ENCODE peak calls at places on chromosomes 5 and 9, in seven cellular contexts. K is CD8-positive, alpha-beta T cell; W is transverse colon; I is sigmoid colon; J is dorsolateral prefrontal cortex; C is pancreas; E is PC-9. O is an unnamed sample. For H3K27me3, the result is how much of the 10 kb centered on the place peaks cover.

GRCh38 chr9:97386733-97387503 is 25.0 kb upstream of the TDRD7 start:
- DNase-seq in K (peak), W (peak), I (no peak), J (peak), C (peak), E (no peak), O (peak)

GRCh38 chr9:93010056-93010455 is 48.4 kb upstream of the SUSD3 start:
- DNase-seq in K (no peak), W (no peak), I (no peak), J (no peak), C (peak), E (no peak), O (no peak)

GRCh38 chr9:135146766-135147472 is 59.5 kb downstream of the OLFM1 start:
- DNase-seq in K (no peak), W (no peak), I (no peak), J (peak), C (no peak), E (no peak), O (no peak)

GRCh38 chr5:177370488-177371119 is 12.9 kb downstream of the RGS14 start:
- DNase-seq in K (peak), W (peak), I (peak), J (peak), C (peak), E (peak), O (peak)

GRCh38 chr9:26262431-26262830 is 584.2 kb upstream of the TUSC1 start:
- DNase-seq in K (no peak), W (no peak), I (no peak), J (no peak), C (no peak), E (no peak), O (no peak)

GRCh38 chr9:89427621-89428221 is 70.2 kb downstream of the SEMA4D start:
- DNase-seq in K (peak), W (no peak), I (no peak), J (no peak), C (no peak), E (no peak), O (no peak)

GRCh38 chr5:14464661-14465060 is 116.9 kb upstream of the OTULINL start:
- DNase-seq in K (no peak), W (no peak), I (no peak), J (no peak), C (no peak), E (no peak), O (no peak)

GRCh38 chr5:171647043-171647899 is 138.3 kb upstream of the SMIM23 start:
- DNase-seq in K (no peak), W (no peak), I (no peak), J (no peak), C (no peak), E (peak), O (no peak)

GRCh38 chr9:113309204-113309813 is 6.1 kb upstream of the RNF183 start:
- DNase-seq in K (peak), W (peak), I (no peak), J (no peak), C (no peak), E (peak), O (peak)

DNA sequence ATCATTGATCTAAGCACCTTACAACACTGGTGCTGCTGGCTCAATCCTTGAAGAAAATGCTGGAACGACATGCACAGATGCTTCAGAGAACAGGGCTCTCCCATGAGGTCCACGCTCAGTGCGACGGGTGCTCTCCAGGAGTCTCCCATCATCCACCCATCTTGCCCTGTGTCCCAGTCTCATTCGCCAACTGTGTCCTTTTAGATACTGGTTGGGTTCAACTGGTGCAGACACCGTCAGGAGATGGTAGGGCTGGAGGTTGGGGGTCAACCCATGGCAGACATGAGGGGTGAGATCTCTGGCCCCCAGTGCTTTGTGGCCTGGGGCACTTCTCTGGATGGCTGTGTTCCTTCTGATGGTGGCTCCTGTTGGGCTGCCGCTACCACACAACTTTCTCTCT is 1.6 kb upstream of the OBP2B start:
- DNase-seq in K (no peak), W (no peak), I (peak), J (no peak), C (no peak), E (no peak), O (no peak)
- TF ChIP-seq CTCF in K (no peak), W (no peak), I (no peak), J (no peak), C (no peak), E (no peak), O (no peak)

GRCh38 chr5:38885208-38885607 is 39.4 kb downstream of the OSMR start:
- DNase-seq in K (no peak), W (no peak), I (no peak), J (no peak), C (no peak), E (no peak), O (no peak)
- H3K27me3 ChIP-seq in K (under half), W (under half), I (under half), J (under half), C (under half), E (under half), O (under half)

GRCh38 chr5:67182406-67182805 is 14.2 kb downstream of the CD180 start:
- DNase-seq in K (no peak), W (no peak), I (peak), J (no peak), C (no peak), E (no peak), O (no peak)
- H3K27ac ChIP-seq in K (no peak), W (peak), I (no peak), J (peak), C (no peak), E (no peak), O (no peak)

DNA sequence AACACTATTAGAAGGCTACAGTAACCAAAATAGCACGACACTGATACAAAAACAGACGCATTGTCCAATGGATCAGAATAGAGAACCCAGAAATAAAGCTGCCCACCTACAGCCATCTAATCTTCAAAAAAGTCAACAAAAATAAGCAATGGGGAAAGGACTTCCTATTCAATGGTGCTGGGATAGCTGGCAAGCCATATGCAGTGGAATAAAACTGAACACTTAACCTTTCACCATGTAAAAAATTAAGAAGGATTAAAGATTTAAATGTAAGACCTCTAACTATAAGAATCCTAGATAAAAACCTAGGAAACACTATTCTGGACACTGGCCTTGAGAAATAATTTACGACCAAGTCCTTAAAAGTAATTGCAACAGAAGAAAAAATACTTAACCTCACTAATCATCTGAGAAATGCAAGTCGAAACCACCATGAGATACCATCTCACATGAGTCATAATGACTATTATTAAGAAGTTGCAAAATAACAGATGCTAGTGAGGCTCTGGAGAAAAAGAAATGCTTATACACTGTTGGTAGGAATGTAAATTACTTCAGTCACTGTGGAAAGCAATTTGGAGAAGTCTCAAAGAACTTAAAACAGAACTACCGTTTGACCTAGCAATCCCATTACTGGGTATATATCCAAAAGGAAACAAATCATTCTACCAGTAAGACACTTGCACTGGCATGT is 203.3 kb upstream of the CDH9 start:
- DNase-seq in K (no peak), W (no peak), I (no peak), J (no peak), C (no peak), E (peak), O (no peak)
- TF ChIP-seq CTCF in K (no peak), W (no peak), I (no peak), J (no peak), C (no peak), E (no peak), O (no peak)

DNA sequence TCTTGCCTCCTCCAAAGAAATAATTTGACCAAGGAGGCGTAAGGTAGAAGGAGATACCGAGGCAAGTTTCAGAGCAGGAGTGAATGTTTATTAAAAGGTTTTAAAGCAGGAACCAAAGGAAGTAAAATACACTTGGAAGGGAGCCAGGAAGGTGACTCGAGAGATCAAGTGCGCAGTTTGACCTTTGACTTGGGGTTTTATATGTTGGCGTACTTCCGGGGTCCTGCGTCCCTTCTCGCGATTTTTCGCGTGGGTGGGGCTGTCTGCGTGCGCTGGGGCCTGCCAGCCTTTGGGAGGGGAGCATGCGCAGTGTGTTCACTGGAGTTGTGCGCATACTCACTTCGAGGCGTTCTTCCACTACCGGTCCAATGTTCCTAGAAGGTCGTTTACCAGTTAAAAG is 166.0 kb upstream of the IRX2 start:
- DNase-seq in K (no peak), W (no peak), I (no peak), J (no peak), C (no peak), E (no peak), O (no peak)
- H3K27me3 ChIP-seq in K (under half), W (under half), I (under half), J (under half), C (under half), E (half or more), O (under half)

GRCh38 chr5:147631428-147631985 is 121.6 kb upstream of the DPYSL3 start:
- DNase-seq in K (no peak), W (no peak), I (no peak), J (no peak), C (no peak), E (no peak), O (no peak)

GRCh38 chr5:147639303-147639702 is 129.4 kb upstream of the DPYSL3 start:
- DNase-seq in K (no peak), W (no peak), I (no peak), J (no peak), C (no peak), E (no peak), O (no peak)

GRCh38 chr5:147636585-147636984 is 126.7 kb upstream of the DPYSL3 start:
- DNase-seq in K (no peak), W (no peak), I (no peak), J (no peak), C (no peak), E (no peak), O (no peak)

GRCh38 chr5:147633173-147633572 is 123.3 kb upstream of the DPYSL3 start:
- DNase-seq in K (no peak), W (no peak), I (no peak), J (no peak), C (no peak), E (no peak), O (no peak)

DNA sequence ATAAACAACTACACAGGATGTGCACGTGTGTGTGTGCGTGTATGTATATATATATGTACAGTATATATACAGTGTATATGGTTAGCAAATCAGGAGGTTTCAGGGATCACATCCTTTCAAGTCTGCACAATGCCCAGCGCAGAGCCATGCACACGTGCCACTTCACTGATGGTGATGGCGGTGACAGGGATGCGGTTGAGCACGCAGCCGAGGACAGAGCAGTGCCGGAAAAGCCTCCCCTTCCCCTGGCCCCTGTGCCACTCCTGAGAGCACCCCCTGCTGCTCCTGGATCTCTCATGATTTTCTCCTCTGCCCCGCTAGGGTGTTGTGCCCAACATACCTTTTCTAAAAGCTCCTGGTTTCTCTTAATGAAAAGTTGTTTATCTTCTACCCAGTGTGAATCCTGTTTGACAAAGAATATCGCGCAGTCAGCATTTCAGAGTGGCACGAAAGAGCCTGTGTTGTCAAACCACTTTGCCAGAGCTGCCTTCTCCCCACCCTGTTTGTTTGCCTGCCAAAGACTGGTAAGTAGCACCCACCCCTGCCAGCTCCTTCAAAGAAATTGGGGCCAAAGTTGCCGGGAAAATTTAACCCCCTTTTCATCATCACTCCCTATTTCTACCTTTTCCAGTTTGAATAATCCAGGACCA is 126.1 kb upstream of the DPYSL3 start:
- DNase-seq in K (no peak), W (no peak), I (no peak), J (no peak), C (no peak), E (no peak), O (no peak)
- H3K27ac ChIP-seq in K (no peak), W (no peak), I (no peak), J (no peak), C (no peak), E (no peak), O (no peak)

GRCh38 chr5:170168797-170169196 is 63.1 kb downstream of the FOXI1 start:
- DNase-seq in K (no peak), W (no peak), I (no peak), J (no peak), C (no peak), E (no peak), O (no peak)
- TF ChIP-seq CTCF in K (no peak), W (no peak), I (no peak), J (no peak), C (no peak), E (no peak), O (no peak)

GRCh38 chr5:501833-502184 is 22.4 kb downstream of the SLC9A3 start:
- DNase-seq in K (no peak), W (no peak), I (no peak), J (no peak), C (no peak), E (no peak), O (no peak)

GRCh38 chr5:500491-500890 is 23.8 kb downstream of the SLC9A3 start:
- DNase-seq in K (no peak), W (no peak), I (no peak), J (no peak), C (peak), E (no peak), O (no peak)

GRCh38 chr5:502325-503079 is 21.7 kb downstream of the SLC9A3 start:
- DNase-seq in K (no peak), W (no peak), I (no peak), J (no peak), C (no peak), E (no peak), O (no peak)

GRCh38 chr5:499233-500209 is 24.7 kb downstream of the SLC9A3 start:
- DNase-seq in K (no peak), W (no peak), I (no peak), J (no peak), C (peak), E (no peak), O (no peak)

DNA sequence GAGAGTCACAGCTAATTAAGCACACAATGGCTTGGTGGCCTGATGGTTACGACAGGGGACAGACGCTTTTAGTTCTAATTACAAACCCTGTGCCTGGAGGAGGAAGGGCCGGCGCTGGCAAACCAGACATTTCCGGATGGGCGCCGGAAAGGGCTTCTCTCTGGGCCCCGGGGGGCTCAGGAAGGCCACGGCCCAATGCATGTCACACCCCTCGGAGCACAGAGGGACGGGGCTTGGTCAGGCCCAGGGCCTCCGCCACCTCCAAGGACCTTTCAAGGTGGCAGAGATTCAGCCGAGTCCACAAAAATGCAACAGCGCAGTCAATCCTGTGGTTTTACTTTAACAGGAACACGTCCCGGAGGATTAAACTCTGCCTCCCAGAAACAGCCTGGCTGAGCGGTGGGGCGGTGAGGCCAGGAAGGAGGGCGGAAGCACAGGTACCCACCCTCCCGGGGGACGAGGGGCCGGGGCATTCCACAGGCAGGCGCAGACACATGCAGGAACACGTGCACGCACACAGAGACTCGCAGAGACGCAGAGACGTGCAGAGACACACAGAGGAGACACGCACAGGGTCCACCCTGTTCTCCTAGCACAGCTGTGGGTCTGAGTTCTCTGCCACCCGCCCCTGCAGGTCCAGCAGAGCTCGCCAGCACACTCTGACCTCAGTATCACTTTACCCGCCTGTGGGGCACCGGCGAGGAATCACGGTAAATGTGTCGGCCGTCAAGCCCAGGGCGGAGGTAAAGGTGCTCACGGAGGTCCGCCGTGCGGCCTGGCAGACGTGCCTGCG is 23.0 kb downstream of the SLC9A3 start:
- DNase-seq in K (no peak), W (no peak), I (no peak), J (no peak), C (peak), E (no peak), O (no peak)
- H3K27me3 ChIP-seq in K (under half), W (half or more), I (half or more), J (under half), C (under half), E (half or more), O (under half)

O was measured in CD4-positive, alpha-beta T cell.